ENCODE peak calls at places on chromosomes 3 and 15, in ten cellular contexts. One of them, this sample, is unnamed.

GRCh38 chr15:71329509-71330260 is 214.4 kb downstream of the THSD4 start:
- DNase-seq in ACHN: no peak
- DNase-seq in stimulated activated naive CD8-positive, alpha-beta T cell treated with anti-CD3 and anti-CD28 coated beads, Interleukin-15, Interleukin-2, amounts not matched to agents 100 U/mL and 50 U/mL, for 24 hours: no peak
- DNase-seq in RPMI7951: peak
- DNase-seq in smooth muscle cell of the brain vasculature: no peak
- DNase-seq in astrocyte of the spinal cord: peak
- DNase-seq in NCI-H2081 treated with DMSO at 0.1 percent for 48 hours: no peak
- DNase-seq in choroid plexus epithelial cell: peak
- DNase-seq in sigmoid colon: no peak
- DNase-seq in EH: peak
- DNase-seq in this sample: peak

GRCh38 chr3:111539351-111540331 is 2.4 kb upstream of the CD96 start:
- DNase-seq in ACHN: peak
- DNase-seq in stimulated activated naive CD8-positive, alpha-beta T cell treated with anti-CD3 and anti-CD28 coated beads, Interleukin-15, Interleukin-2, amounts not matched to agents 100 U/mL and 50 U/mL, for 24 hours: peak
- DNase-seq in RPMI7951: peak
- DNase-seq in smooth muscle cell of the brain vasculature: peak
- DNase-seq in astrocyte of the spinal cord: peak
- DNase-seq in NCI-H2081 treated with DMSO at 0.1 percent for 48 hours: peak
- DNase-seq in choroid plexus epithelial cell: peak
- DNase-seq in sigmoid colon: no peak
- DNase-seq in EH: peak
- DNase-seq in this sample: peak

GRCh38 chr3:138768126-138768525 is 66.6 kb downstream of the PIK3CB start:
- DNase-seq in ACHN: peak
- DNase-seq in stimulated activated naive CD8-positive, alpha-beta T cell treated with anti-CD3 and anti-CD28 coated beads, Interleukin-15, Interleukin-2, amounts not matched to agents 100 U/mL and 50 U/mL, for 24 hours: no peak
- DNase-seq in RPMI7951: no peak
- DNase-seq in smooth muscle cell of the brain vasculature: no peak
- DNase-seq in astrocyte of the spinal cord: no peak
- DNase-seq in NCI-H2081 treated with DMSO at 0.1 percent for 48 hours: no peak
- DNase-seq in choroid plexus epithelial cell: no peak
- DNase-seq in sigmoid colon: no peak
- DNase-seq in EH: no peak
- DNase-seq in this sample: peak

GRCh38 chr3:177210744-177211502 is 13.6 kb upstream of the TBL1XR1 start:
- DNase-seq in ACHN: no peak
- DNase-seq in stimulated activated naive CD8-positive, alpha-beta T cell treated with anti-CD3 and anti-CD28 coated beads, Interleukin-15, Interleukin-2, amounts not matched to agents 100 U/mL and 50 U/mL, for 24 hours: no peak
- DNase-seq in RPMI7951: no peak
- DNase-seq in smooth muscle cell of the brain vasculature: no peak
- DNase-seq in astrocyte of the spinal cord: no peak
- DNase-seq in NCI-H2081 treated with DMSO at 0.1 percent for 48 hours: no peak
- DNase-seq in choroid plexus epithelial cell: no peak
- DNase-seq in sigmoid colon: no peak
- DNase-seq in EH: no peak
- DNase-seq in this sample: no peak

GRCh38 chr3:183578179-183578578 is 22.7 kb upstream of the KLHL6 start:
- DNase-seq in ACHN: no peak
- DNase-seq in stimulated activated naive CD8-positive, alpha-beta T cell treated with anti-CD3 and anti-CD28 coated beads, Interleukin-15, Interleukin-2, amounts not matched to agents 100 U/mL and 50 U/mL, for 24 hours: no peak
- DNase-seq in RPMI7951: no peak
- DNase-seq in smooth muscle cell of the brain vasculature: no peak
- DNase-seq in astrocyte of the spinal cord: no peak
- DNase-seq in NCI-H2081 treated with DMSO at 0.1 percent for 48 hours: no peak
- DNase-seq in choroid plexus epithelial cell: no peak
- DNase-seq in sigmoid colon: no peak
- DNase-seq in EH: no peak
- DNase-seq in this sample: no peak

GRCh38 chr3:15454965-15455364 is 27.6 kb downstream of the EAF1 start:
- DNase-seq in ACHN: no peak
- DNase-seq in stimulated activated naive CD8-positive, alpha-beta T cell treated with anti-CD3 and anti-CD28 coated beads, Interleukin-15, Interleukin-2, amounts not matched to agents 100 U/mL and 50 U/mL, for 24 hours: no peak
- DNase-seq in RPMI7951: no peak
- DNase-seq in smooth muscle cell of the brain vasculature: no peak
- DNase-seq in astrocyte of the spinal cord: no peak
- DNase-seq in NCI-H2081 treated with DMSO at 0.1 percent for 48 hours: no peak
- DNase-seq in choroid plexus epithelial cell: no peak
- DNase-seq in sigmoid colon: no peak
- DNase-seq in EH: no peak
- DNase-seq in this sample: no peak

GRCh38 chr15:83810110-83810509 is 156.2 kb downstream of the ADAMTSL3 start:
- DNase-seq in ACHN: no peak
- DNase-seq in stimulated activated naive CD8-positive, alpha-beta T cell treated with anti-CD3 and anti-CD28 coated beads, Interleukin-15, Interleukin-2, amounts not matched to agents 100 U/mL and 50 U/mL, for 24 hours: no peak
- DNase-seq in RPMI7951: no peak
- DNase-seq in smooth muscle cell of the brain vasculature: no peak
- DNase-seq in astrocyte of the spinal cord: no peak
- DNase-seq in NCI-H2081 treated with DMSO at 0.1 percent for 48 hours: no peak
- DNase-seq in choroid plexus epithelial cell: no peak
- DNase-seq in sigmoid colon: no peak
- DNase-seq in EH: no peak
- DNase-seq in this sample: no peak

GRCh38 chr15:71153823-71154524 is 38.7 kb downstream of the THSD4 start:
- DNase-seq in ACHN: no peak
- DNase-seq in stimulated activated naive CD8-positive, alpha-beta T cell treated with anti-CD3 and anti-CD28 coated beads, Interleukin-15, Interleukin-2, amounts not matched to agents 100 U/mL and 50 U/mL, for 24 hours: no peak
- DNase-seq in RPMI7951: peak
- DNase-seq in smooth muscle cell of the brain vasculature: no peak
- DNase-seq in astrocyte of the spinal cord: no peak
- DNase-seq in NCI-H2081 treated with DMSO at 0.1 percent for 48 hours: no peak
- DNase-seq in choroid plexus epithelial cell: peak
- DNase-seq in sigmoid colon: no peak
- DNase-seq in EH: no peak
- DNase-seq in this sample: no peak

GRCh38 chr3:47909607-47910006 is 106.6 kb downstream of the MAP4 start:
- DNase-seq in ACHN: no peak
- DNase-seq in stimulated activated naive CD8-positive, alpha-beta T cell treated with anti-CD3 and anti-CD28 coated beads, Interleukin-15, Interleukin-2, amounts not matched to agents 100 U/mL and 50 U/mL, for 24 hours: no peak
- DNase-seq in RPMI7951: no peak
- DNase-seq in smooth muscle cell of the brain vasculature: no peak
- DNase-seq in astrocyte of the spinal cord: no peak
- DNase-seq in NCI-H2081 treated with DMSO at 0.1 percent for 48 hours: no peak
- DNase-seq in choroid plexus epithelial cell: peak
- DNase-seq in sigmoid colon: no peak
- DNase-seq in EH: no peak
- DNase-seq in this sample: no peak

GRCh38 chr15:90294601-90295269 is 29.3 kb downstream of the NGRN start:
- DNase-seq in ACHN: no peak
- DNase-seq in stimulated activated naive CD8-positive, alpha-beta T cell treated with anti-CD3 and anti-CD28 coated beads, Interleukin-15, Interleukin-2, amounts not matched to agents 100 U/mL and 50 U/mL, for 24 hours: no peak
- DNase-seq in RPMI7951: peak
- DNase-seq in smooth muscle cell of the brain vasculature: no peak
- DNase-seq in astrocyte of the spinal cord: no peak
- DNase-seq in NCI-H2081 treated with DMSO at 0.1 percent for 48 hours: no peak
- DNase-seq in choroid plexus epithelial cell: no peak
- DNase-seq in sigmoid colon: no peak
- DNase-seq in EH: no peak
- DNase-seq in this sample: no peak

GRCh38 chr15:70545526-70545925 is 217.8 kb downstream of the UACA start:
- DNase-seq in ACHN: no peak
- DNase-seq in stimulated activated naive CD8-positive, alpha-beta T cell treated with anti-CD3 and anti-CD28 coated beads, Interleukin-15, Interleukin-2, amounts not matched to agents 100 U/mL and 50 U/mL, for 24 hours: no peak
- DNase-seq in RPMI7951: no peak
- DNase-seq in smooth muscle cell of the brain vasculature: no peak
- DNase-seq in astrocyte of the spinal cord: no peak
- DNase-seq in NCI-H2081 treated with DMSO at 0.1 percent for 48 hours: no peak
- DNase-seq in choroid plexus epithelial cell: no peak
- DNase-seq in sigmoid colon: no peak
- DNase-seq in EH: no peak
- DNase-seq in this sample: no peak

GRCh38 chr3:99762901-99763300 is 54.8 kb upstream of the CMSS1 start:
- DNase-seq in ACHN: no peak
- DNase-seq in stimulated activated naive CD8-positive, alpha-beta T cell treated with anti-CD3 and anti-CD28 coated beads, Interleukin-15, Interleukin-2, amounts not matched to agents 100 U/mL and 50 U/mL, for 24 hours: no peak
- DNase-seq in RPMI7951: no peak
- DNase-seq in smooth muscle cell of the brain vasculature: no peak
- DNase-seq in astrocyte of the spinal cord: no peak
- DNase-seq in NCI-H2081 treated with DMSO at 0.1 percent for 48 hours: no peak
- DNase-seq in choroid plexus epithelial cell: no peak
- DNase-seq in sigmoid colon: no peak
- DNase-seq in EH: no peak
- DNase-seq in this sample: no peak

GRCh38 chr15:60899322-60899966 is 329.7 kb downstream of the RORA start:
- DNase-seq in ACHN: no peak
- DNase-seq in stimulated activated naive CD8-positive, alpha-beta T cell treated with anti-CD3 and anti-CD28 coated beads, Interleukin-15, Interleukin-2, amounts not matched to agents 100 U/mL and 50 U/mL, for 24 hours: peak
- DNase-seq in RPMI7951: no peak
- DNase-seq in smooth muscle cell of the brain vasculature: no peak
- DNase-seq in astrocyte of the spinal cord: no peak
- DNase-seq in NCI-H2081 treated with DMSO at 0.1 percent for 48 hours: no peak
- DNase-seq in choroid plexus epithelial cell: no peak
- DNase-seq in sigmoid colon: no peak
- DNase-seq in EH: no peak
- DNase-seq in this sample: no peak

GRCh38 chr3:114406286-114406685 is 112.5 kb downstream of the TIGIT start:
- DNase-seq in ACHN: no peak
- DNase-seq in stimulated activated naive CD8-positive, alpha-beta T cell treated with anti-CD3 and anti-CD28 coated beads, Interleukin-15, Interleukin-2, amounts not matched to agents 100 U/mL and 50 U/mL, for 24 hours: no peak
- DNase-seq in RPMI7951: no peak
- DNase-seq in smooth muscle cell of the brain vasculature: no peak
- DNase-seq in astrocyte of the spinal cord: peak
- DNase-seq in NCI-H2081 treated with DMSO at 0.1 percent for 48 hours: no peak
- DNase-seq in choroid plexus epithelial cell: peak
- DNase-seq in sigmoid colon: no peak
- DNase-seq in EH: peak
- DNase-seq in this sample: no peak

GRCh38 chr3:9420850-9421549 is 23.6 kb downstream of the SETD5 start:
- DNase-seq in ACHN: peak
- DNase-seq in stimulated activated naive CD8-positive, alpha-beta T cell treated with anti-CD3 and anti-CD28 coated beads, Interleukin-15, Interleukin-2, amounts not matched to agents 100 U/mL and 50 U/mL, for 24 hours: no peak
- DNase-seq in RPMI7951: peak
- DNase-seq in smooth muscle cell of the brain vasculature: no peak
- DNase-seq in astrocyte of the spinal cord: peak
- DNase-seq in NCI-H2081 treated with DMSO at 0.1 percent for 48 hours: no peak
- DNase-seq in choroid plexus epithelial cell: peak
- DNase-seq in sigmoid colon: no peak
- DNase-seq in EH: peak
- DNase-seq in this sample: peak

GRCh38 chr3:116566478-116566960 is 121.2 kb upstream of the LSAMP start:
- DNase-seq in ACHN: no peak
- DNase-seq in stimulated activated naive CD8-positive, alpha-beta T cell treated with anti-CD3 and anti-CD28 coated beads, Interleukin-15, Interleukin-2, amounts not matched to agents 100 U/mL and 50 U/mL, for 24 hours: no peak
- DNase-seq in RPMI7951: no peak
- DNase-seq in smooth muscle cell of the brain vasculature: no peak
- DNase-seq in astrocyte of the spinal cord: no peak
- DNase-seq in NCI-H2081 treated with DMSO at 0.1 percent for 48 hours: no peak
- DNase-seq in choroid plexus epithelial cell: no peak
- DNase-seq in sigmoid colon: no peak
- DNase-seq in EH: no peak
- DNase-seq in this sample: no peak

GRCh38 chr3:146948985-146949384 is 343.8 kb upstream of the PLSCR5 start:
- DNase-seq in ACHN: no peak
- DNase-seq in stimulated activated naive CD8-positive, alpha-beta T cell treated with anti-CD3 and anti-CD28 coated beads, Interleukin-15, Interleukin-2, amounts not matched to agents 100 U/mL and 50 U/mL, for 24 hours: no peak
- DNase-seq in RPMI7951: no peak
- DNase-seq in smooth muscle cell of the brain vasculature: no peak
- DNase-seq in astrocyte of the spinal cord: no peak
- DNase-seq in NCI-H2081 treated with DMSO at 0.1 percent for 48 hours: no peak
- DNase-seq in choroid plexus epithelial cell: no peak
- DNase-seq in sigmoid colon: no peak
- DNase-seq in EH: no peak
- DNase-seq in this sample: no peak

GRCh38 chr15:80736571-80736970 is 41.5 kb downstream of the ABHD17C start:
- DNase-seq in ACHN: no peak
- DNase-seq in stimulated activated naive CD8-positive, alpha-beta T cell treated with anti-CD3 and anti-CD28 coated beads, Interleukin-15, Interleukin-2, amounts not matched to agents 100 U/mL and 50 U/mL, for 24 hours: no peak
- DNase-seq in RPMI7951: peak
- DNase-seq in smooth muscle cell of the brain vasculature: no peak
- DNase-seq in astrocyte of the spinal cord: peak
- DNase-seq in NCI-H2081 treated with DMSO at 0.1 percent for 48 hours: peak
- DNase-seq in choroid plexus epithelial cell: peak
- DNase-seq in sigmoid colon: no peak
- DNase-seq in EH: no peak
- DNase-seq in this sample: no peak

GRCh38 chr3:87436781-87437543 is 160.6 kb upstream of the POU1F1 start:
- DNase-seq in ACHN: peak
- DNase-seq in stimulated activated naive CD8-positive, alpha-beta T cell treated with anti-CD3 and anti-CD28 coated beads, Interleukin-15, Interleukin-2, amounts not matched to agents 100 U/mL and 50 U/mL, for 24 hours: no peak
- DNase-seq in RPMI7951: no peak
- DNase-seq in smooth muscle cell of the brain vasculature: no peak
- DNase-seq in astrocyte of the spinal cord: peak
- DNase-seq in NCI-H2081 treated with DMSO at 0.1 percent for 48 hours: no peak
- DNase-seq in choroid plexus epithelial cell: peak
- DNase-seq in sigmoid colon: no peak
- DNase-seq in EH: peak
- DNase-seq in this sample: peak

GRCh38 chr3:123576119-123576518 is 8.7 kb downstream of the HACD2 start:
- DNase-seq in ACHN: no peak
- DNase-seq in stimulated activated naive CD8-positive, alpha-beta T cell treated with anti-CD3 and anti-CD28 coated beads, Interleukin-15, Interleukin-2, amounts not matched to agents 100 U/mL and 50 U/mL, for 24 hours: peak
- DNase-seq in RPMI7951: no peak
- DNase-seq in smooth muscle cell of the brain vasculature: no peak
- DNase-seq in astrocyte of the spinal cord: peak
- DNase-seq in NCI-H2081 treated with DMSO at 0.1 percent for 48 hours: no peak
- DNase-seq in choroid plexus epithelial cell: peak
- DNase-seq in sigmoid colon: no peak
- DNase-seq in EH: no peak
- DNase-seq in this sample: no peak

GRCh38 chr3:191699546-191699945 is 238.6 kb downstream of the PYDC2 start:
- DNase-seq in ACHN: no peak
- DNase-seq in stimulated activated naive CD8-positive, alpha-beta T cell treated with anti-CD3 and anti-CD28 coated beads, Interleukin-15, Interleukin-2, amounts not matched to agents 100 U/mL and 50 U/mL, for 24 hours: no peak
- DNase-seq in RPMI7951: no peak
- DNase-seq in smooth muscle cell of the brain vasculature: no peak
- DNase-seq in astrocyte of the spinal cord: no peak
- DNase-seq in NCI-H2081 treated with DMSO at 0.1 percent for 48 hours: no peak
- DNase-seq in choroid plexus epithelial cell: no peak
- DNase-seq in sigmoid colon: no peak
- DNase-seq in EH: no peak
- DNase-seq in this sample: no peak

GRCh38 chr15:74173545-74174215 is at the start of gene ISLR:
- DNase-seq in ACHN: no peak
- DNase-seq in stimulated activated naive CD8-positive, alpha-beta T cell treated with anti-CD3 and anti-CD28 coated beads, Interleukin-15, Interleukin-2, amounts not matched to agents 100 U/mL and 50 U/mL, for 24 hours: no peak
- DNase-seq in RPMI7951: peak
- DNase-seq in smooth muscle cell of the brain vasculature: no peak
- DNase-seq in astrocyte of the spinal cord: peak
- DNase-seq in NCI-H2081 treated with DMSO at 0.1 percent for 48 hours: no peak
- DNase-seq in choroid plexus epithelial cell: peak
- DNase-seq in sigmoid colon: peak
- DNase-seq in EH: peak
- DNase-seq in this sample: no peak

GRCh38 chr3:153052096-153052460 is 109.9 kb upstream of the RAP2B start:
- DNase-seq in ACHN: peak
- DNase-seq in stimulated activated naive CD8-positive, alpha-beta T cell treated with anti-CD3 and anti-CD28 coated beads, Interleukin-15, Interleukin-2, amounts not matched to agents 100 U/mL and 50 U/mL, for 24 hours: no peak
- DNase-seq in RPMI7951: peak
- DNase-seq in smooth muscle cell of the brain vasculature: no peak
- DNase-seq in astrocyte of the spinal cord: peak
- DNase-seq in NCI-H2081 treated with DMSO at 0.1 percent for 48 hours: no peak
- DNase-seq in choroid plexus epithelial cell: peak
- DNase-seq in sigmoid colon: peak
- DNase-seq in EH: peak
- DNase-seq in this sample: peak

GRCh38 chr3:52286777-52287110 is 884 bp upstream of the GLYCTK start:
- DNase-seq in ACHN: peak
- DNase-seq in stimulated activated naive CD8-positive, alpha-beta T cell treated with anti-CD3 and anti-CD28 coated beads, Interleukin-15, Interleukin-2, amounts not matched to agents 100 U/mL and 50 U/mL, for 24 hours: no peak
- DNase-seq in RPMI7951: peak
- DNase-seq in smooth muscle cell of the brain vasculature: no peak
- DNase-seq in astrocyte of the spinal cord: no peak
- DNase-seq in NCI-H2081 treated with DMSO at 0.1 percent for 48 hours: no peak
- DNase-seq in choroid plexus epithelial cell: peak
- DNase-seq in sigmoid colon: peak
- DNase-seq in EH: peak
- DNase-seq in this sample: peak

GRCh38 chr3:5822843-5823242 is 635.3 kb downstream of the EDEM1 start:
- DNase-seq in ACHN: no peak
- DNase-seq in stimulated activated naive CD8-positive, alpha-beta T cell treated with anti-CD3 and anti-CD28 coated beads, Interleukin-15, Interleukin-2, amounts not matched to agents 100 U/mL and 50 U/mL, for 24 hours: no peak
- DNase-seq in RPMI7951: no peak
- DNase-seq in smooth muscle cell of the brain vasculature: no peak
- DNase-seq in astrocyte of the spinal cord: no peak
- DNase-seq in NCI-H2081 treated with DMSO at 0.1 percent for 48 hours: no peak
- DNase-seq in choroid plexus epithelial cell: no peak
- DNase-seq in sigmoid colon: no peak
- DNase-seq in EH: no peak
- DNase-seq in this sample: no peak

GRCh38 chr15:57213783-57214366 is 162.4 kb upstream of the CGNL1 start:
- DNase-seq in ACHN: peak
- DNase-seq in stimulated activated naive CD8-positive, alpha-beta T cell treated with anti-CD3 and anti-CD28 coated beads, Interleukin-15, Interleukin-2, amounts not matched to agents 100 U/mL and 50 U/mL, for 24 hours: no peak
- DNase-seq in RPMI7951: peak
- DNase-seq in smooth muscle cell of the brain vasculature: no peak
- DNase-seq in astrocyte of the spinal cord: peak
- DNase-seq in NCI-H2081 treated with DMSO at 0.1 percent for 48 hours: no peak
- DNase-seq in choroid plexus epithelial cell: peak
- DNase-seq in sigmoid colon: no peak
- DNase-seq in EH: peak
- DNase-seq in this sample: peak

GRCh38 chr3:8732413-8732812 is 1.2 kb upstream of the CAV3 start:
- DNase-seq in ACHN: no peak
- DNase-seq in stimulated activated naive CD8-positive, alpha-beta T cell treated with anti-CD3 and anti-CD28 coated beads, Interleukin-15, Interleukin-2, amounts not matched to agents 100 U/mL and 50 U/mL, for 24 hours: no peak
- DNase-seq in RPMI7951: no peak
- DNase-seq in smooth muscle cell of the brain vasculature: no peak
- DNase-seq in astrocyte of the spinal cord: no peak
- DNase-seq in NCI-H2081 treated with DMSO at 0.1 percent for 48 hours: no peak
- DNase-seq in choroid plexus epithelial cell: no peak
- DNase-seq in sigmoid colon: no peak
- DNase-seq in EH: no peak
- DNase-seq in this sample: no peak

GRCh38 chr3:127409421-127410136 is 121.7 kb upstream of the PRR20G start:
- DNase-seq in ACHN: no peak
- DNase-seq in stimulated activated naive CD8-positive, alpha-beta T cell treated with anti-CD3 and anti-CD28 coated beads, Interleukin-15, Interleukin-2, amounts not matched to agents 100 U/mL and 50 U/mL, for 24 hours: no peak
- DNase-seq in RPMI7951: no peak
- DNase-seq in smooth muscle cell of the brain vasculature: no peak
- DNase-seq in astrocyte of the spinal cord: no peak
- DNase-seq in NCI-H2081 treated with DMSO at 0.1 percent for 48 hours: no peak
- DNase-seq in choroid plexus epithelial cell: no peak
- DNase-seq in sigmoid colon: peak
- DNase-seq in EH: no peak
- DNase-seq in this sample: no peak

This sample was measured in Caki2.